ENCODE peak calls at places on chromosome 21, in seven cellular contexts. J is occipital lobe, M is GM19239, R is CD14-positive monocyte, W is cardiac fibroblast, C is HCT116, B is T-helper 1 cell. T is an unnamed sample.

GRCh38 chr21:42531771-42532170 is 18.1 kb downstream of the SLC37A1 start:
- DNase-seq in J (no peak), M (no peak), R (no peak), W (no peak), C (no peak), B (no peak), T (no peak)

GRCh38 chr21:35528109-35529042 is 479.3 kb upstream of the RUNX1 start:
- DNase-seq in J (no peak), M (peak), R (peak), W (peak), C (no peak), B (no peak), T (peak)

GRCh38 chr21:37514038-37514665 is 147.6 kb downstream of the DYRK1A start:
- DNase-seq in J (no peak), M (no peak), R (no peak), W (no peak), C (no peak), B (no peak), T (no peak)

GRCh38 chr21:37956772-37957171 is 40.5 kb upstream of the KCNJ6 start:
- DNase-seq in J (no peak), M (no peak), R (no peak), W (no peak), C (no peak), B (no peak), T (no peak)

GRCh38 chr21:27251752-27252151 is 284.9 kb upstream of the ADAMTS5 start:
- DNase-seq in J (no peak), M (no peak), R (no peak), W (no peak), C (no peak), B (no peak), T (no peak)

GRCh38 chr21:29436650-29437049 is 137.9 kb downstream of the BACH1 start:
- DNase-seq in J (no peak), M (no peak), R (no peak), W (no peak), C (no peak), B (no peak), T (no peak)

GRCh38 chr21:32887026-32887425 is 115.5 kb upstream of the PAXBP1 start:
- DNase-seq in J (no peak), M (no peak), R (no peak), W (no peak), C (no peak), B (no peak), T (no peak)

GRCh38 chr21:37088196-37088595 is 15.1 kb downstream of the TTC3 start:
- DNase-seq in J (no peak), M (no peak), R (no peak), W (peak), C (no peak), B (no peak), T (no peak)

GRCh38 chr21:34906401-34906800 is 142.7 kb downstream of the RUNX1 start:
- DNase-seq in J (no peak), M (no peak), R (no peak), W (no peak), C (no peak), B (no peak), T (no peak)

GRCh38 chr21:44370027-44370735 is 16.8 kb downstream of the TRPM2 start:
- DNase-seq in J (no peak), M (no peak), R (no peak), W (no peak), C (no peak), B (no peak), T (no peak)

GRCh38 chr21:35007348-35007747 is 41.8 kb downstream of the RUNX1 start:
- DNase-seq in J (no peak), M (no peak), R (no peak), W (no peak), C (no peak), B (no peak), T (no peak)

GRCh38 chr21:42175110-42175710 is 43.7 kb upstream of the ABCG1 start:
- DNase-seq in J (no peak), M (no peak), R (no peak), W (no peak), C (no peak), B (no peak), T (no peak)

GRCh38 chr21:38042246-38042645 is 126.0 kb upstream of the KCNJ6 start:
- DNase-seq in J (no peak), M (no peak), R (no peak), W (no peak), C (no peak), B (no peak), T (no peak)

GRCh38 chr21:44092201-44092600 is 15.0 kb upstream of the PWP2 start:
- DNase-seq in J (no peak), M (no peak), R (no peak), W (no peak), C (no peak), B (no peak), T (no peak)

GRCh38 chr21:42189860-42190491 is 29.0 kb upstream of the ABCG1 start:
- DNase-seq in J (no peak), M (no peak), R (no peak), W (no peak), C (no peak), B (no peak), T (no peak)

T was measured in GM13977.